ENCODE peak calls at places on chromosomes 13 and 19, in seven cellular contexts. P is non-pigmented ciliary epithelial cell, D is HT1080, I is iris pigment epithelial cell, J is NCI-H187, H is OCI-LY7, F is NCI-H774. W is an unnamed sample.
A peak's percentile ranks its signal among the peaks of the same experiment; 100 is the strongest.

GRCh38 chr19:42095142-42095813 is 19.3 kb downstream of the ZNF574 start:
- DNase-seq in P (no peak), D (no peak), I (no peak), J (no peak), H (no peak), F (no peak), W (no peak)

GRCh38 chr19:14021474-14021873 is 6.5 kb upstream of the RLN3 start:
- DNase-seq in P (no peak), D (no peak), I (no peak), J (no peak), H (no peak), F (no peak), W (no peak)

GRCh38 chr19:52992109-52993004 is 21.4 kb upstream of the ERVV-1 start:
- DNase-seq in P (no peak), D (no peak), I (peak; percentile 4), J (no peak), H (no peak), F (no peak), W (peak; percentile 7)

GRCh38 chr19:32676895-32677359 is 1.3 kb downstream of the RGS9BP start:
- DNase-seq in P (no peak), D (no peak), I (peak; percentile 25), J (no peak), H (no peak), F (no peak), W (no peak)

GRCh38 chr19:15101479-15102082 is 5.6 kb upstream of the SYDE1 start:
- DNase-seq in P (no peak), D (peak; percentile 49), I (peak; percentile 52), J (no peak), H (peak; percentile 44), F (no peak), W (peak; percentile 72)

GRCh38 chr13:110352735-110353134 is 45.7 kb downstream of the COL4A2 start:
- DNase-seq in P (no peak), D (no peak), I (no peak), J (no peak), H (no peak), F (no peak), W (no peak)

GRCh38 chr13:91845612-91846011 is 447.2 kb downstream of the GPC5 start:
- DNase-seq in P (no peak), D (no peak), I (no peak), J (no peak), H (no peak), F (no peak), W (no peak)

GRCh38 chr19:50632151-50632835 is 7.4 kb downstream of the SYT3 start:
- DNase-seq in P (no peak), D (no peak), I (no peak), J (no peak), H (no peak), F (no peak), W (no peak)

GRCh38 chr13:27079421-27079958 is 92.1 kb downstream of the USP12 start:
- DNase-seq in P (peak; percentile 63), D (peak; percentile 78), I (peak; percentile 90), J (no peak), H (no peak), F (no peak), W (no peak)

GRCh38 chr19:11798391-11799296 is at the start of gene ZNF491:
- DNase-seq in P (peak; percentile 63), D (peak; percentile 47), I (peak; percentile 93), J (peak; percentile 65), H (peak; percentile 94), F (peak; percentile 86), W (peak; percentile 89)

GRCh38 chr13:110400786-110401533 is 93.9 kb downstream of the COL4A2 start:
- DNase-seq in P (no peak), D (no peak), I (peak; percentile 69), J (no peak), H (no peak), F (no peak), W (no peak)

GRCh38 chr13:48731957-48732569 is 78.3 kb downstream of the CYSLTR2 start:
- DNase-seq in P (no peak), D (no peak), I (peak; percentile 40), J (no peak), H (peak; percentile 33), F (no peak), W (peak; percentile 59)

GRCh38 chr19:13103961-13104847 is 1.5 kb upstream of the LYL1 start:
- DNase-seq in P (no peak), D (no peak), I (no peak), J (no peak), H (peak; percentile 96), F (no peak), W (peak; percentile 94)

GRCh38 chr13:55432814-55433213 is 1707.9 kb upstream of the PRR20A start:
- DNase-seq in P (no peak), D (peak; percentile 51), I (no peak), J (no peak), H (no peak), F (no peak), W (no peak)

GRCh38 chr19:19653597-19654147 is 9.8 kb downstream of the ATP13A1 start:
- DNase-seq in P (no peak), D (no peak), I (no peak), J (no peak), H (no peak), F (no peak), W (no peak)

GRCh38 chr19:14248578-14249011 is 42.6 kb upstream of the ADGRL1 start:
- DNase-seq in P (peak; percentile 6), D (no peak), I (peak; percentile 14), J (peak; percentile 4), H (peak; percentile 27), F (peak; percentile 12), W (no peak)

GRCh38 chr13:106286811-106287210 is 248.7 kb downstream of the EFNB2 start:
- DNase-seq in P (no peak), D (no peak), I (peak; percentile 25), J (no peak), H (no peak), F (no peak), W (no peak)

W was measured in dermis microvascular lymphatic vessel endothelial cell.